ENCODE peak calls at places on chromosomes 7 and 10, in nine cellular contexts. X is NCI-H446 treated with DMSO at 0.1 percent for 48 hours, U is esophagus squamous epithelium, J is memory B cell, D is right lobe of liver, I is foreskin melanocyte, A is BJ, R is NCI-H1417, N is fibroblast of pulmonary artery. T is an unnamed sample.

GRCh38 chr10:30553018-30553624 is 76.4 kb downstream of the LYZL2 start:
- DNase-seq in X (no peak), U (no peak), J (no peak), D (no peak), I (no peak), A (no peak), R (no peak), N (peak), T (no peak)

GRCh38 chr7:28002638-28003037 is 178.0 kb downstream of the JAZF1 start:
- DNase-seq in X (no peak), U (no peak), J (no peak), D (no peak), I (no peak), A (no peak), R (no peak), N (peak), T (no peak)

GRCh38 chr7:143205560-143206293 is 16.1 kb upstream of the TAS2R40 start:
- DNase-seq in X (no peak), U (no peak), J (peak), D (no peak), I (no peak), A (no peak), R (no peak), N (peak), T (no peak)

GRCh38 chr10:74888947-74889661 is 62.7 kb downstream of the KAT6B start:
- DNase-seq in X (peak), U (no peak), J (no peak), D (no peak), I (no peak), A (no peak), R (peak), N (no peak), T (no peak)

GRCh38 chr7:127938588-127938987 is 92.6 kb downstream of the LRRC4 start:
- DNase-seq in X (no peak), U (no peak), J (no peak), D (no peak), I (peak), A (peak), R (no peak), N (peak), T (no peak)

GRCh38 chr10:14772399-14772798 is 2.3 kb downstream of the FAM107B start:
- DNase-seq in X (no peak), U (no peak), J (no peak), D (no peak), I (no peak), A (no peak), R (no peak), N (peak), T (no peak)

GRCh38 chr10:123579675-123580074 is 86.5 kb upstream of the GPR26 start:
- DNase-seq in X (no peak), U (no peak), J (no peak), D (no peak), I (no peak), A (no peak), R (no peak), N (no peak), T (no peak)

GRCh38 chr7:151245360-151246160 is 2.9 kb downstream of the SMARCD3 start:
- DNase-seq in X (no peak), U (no peak), J (peak), D (peak), I (no peak), A (no peak), R (peak), N (no peak), T (peak)

GRCh38 chr7:4799508-4800268 is 24.3 kb downstream of the AP5Z1 start:
- DNase-seq in X (no peak), U (no peak), J (no peak), D (no peak), I (no peak), A (no peak), R (no peak), N (no peak), T (no peak)

GRCh38 chr10:103843854-103844567 is 11.4 kb downstream of the SH3PXD2A start:
- DNase-seq in X (no peak), U (no peak), J (no peak), D (no peak), I (no peak), A (peak), R (no peak), N (no peak), T (no peak)

GRCh38 chr7:157684157-157684595 is 347.4 kb downstream of the DNAJB6 start:
- DNase-seq in X (no peak), U (no peak), J (no peak), D (no peak), I (no peak), A (no peak), R (no peak), N (no peak), T (peak)

GRCh38 chr7:7681936-7682329 is 36.5 kb downstream of the RPA3 start:
- DNase-seq in X (no peak), U (no peak), J (no peak), D (no peak), I (no peak), A (no peak), R (no peak), N (no peak), T (no peak)

GRCh38 chr10:70537398-70538194 is 59.0 kb downstream of the PALD1 start:
- DNase-seq in X (no peak), U (no peak), J (no peak), D (no peak), I (no peak), A (no peak), R (peak), N (no peak), T (peak)

GRCh38 chr7:114047889-114048288 is 129.1 kb upstream of the PPP1R3A start:
- DNase-seq in X (no peak), U (no peak), J (no peak), D (no peak), I (peak), A (no peak), R (no peak), N (peak), T (no peak)

GRCh38 chr10:100670828-100671479 is 74.4 kb upstream of the PAX2 start:
- DNase-seq in X (no peak), U (no peak), J (peak), D (no peak), I (no peak), A (no peak), R (peak), N (no peak), T (no peak)

GRCh38 chr7:144907577-144907976 is 71.7 kb upstream of the TPK1 start:
- DNase-seq in X (no peak), U (no peak), J (no peak), D (no peak), I (no peak), A (no peak), R (no peak), N (no peak), T (no peak)

GRCh38 chr10:89337493-89337892 is 9.7 kb downstream of the IFIT3 start:
- DNase-seq in X (no peak), U (no peak), J (no peak), D (no peak), I (no peak), A (no peak), R (no peak), N (peak), T (no peak)

GRCh38 chr7:44308741-44309270 is 16.6 kb downstream of the CAMK2B start:
- DNase-seq in X (no peak), U (no peak), J (no peak), D (no peak), I (no peak), A (no peak), R (no peak), N (no peak), T (no peak)

GRCh38 chr10:131094406-131095108 is 217.0 kb downstream of the TCERG1L start:
- DNase-seq in X (no peak), U (no peak), J (no peak), D (no peak), I (peak), A (no peak), R (peak), N (no peak), T (no peak)

GRCh38 chr10:58219875-58220274 is 47.8 kb downstream of the IPMK start:
- DNase-seq in X (no peak), U (no peak), J (no peak), D (no peak), I (no peak), A (no peak), R (no peak), N (no peak), T (no peak)

GRCh38 chr7:31782411-31782991 is 95.5 kb downstream of the PPP1R17 start:
- DNase-seq in X (peak), U (no peak), J (no peak), D (no peak), I (peak), A (no peak), R (peak), N (peak), T (no peak)

GRCh38 chr7:34080513-34080912 is 175.2 kb downstream of the BMPER start:
- DNase-seq in X (no peak), U (no peak), J (no peak), D (no peak), I (no peak), A (peak), R (no peak), N (no peak), T (no peak)

GRCh38 chr10:21528452-21529235 is 3.2 kb upstream of the SKIDA1 start:
- DNase-seq in X (peak), U (no peak), J (no peak), D (no peak), I (peak), A (no peak), R (peak), N (no peak), T (no peak)

GRCh38 chr10:17200885-17201164 is 647 bp downstream of the TRDMT1 start:
- DNase-seq in X (no peak), U (no peak), J (no peak), D (no peak), I (peak), A (no peak), R (peak), N (peak), T (no peak)

GRCh38 chr10:85791846-85792532 is 574.6 kb downstream of the GRID1 start:
- DNase-seq in X (no peak), U (no peak), J (no peak), D (no peak), I (no peak), A (no peak), R (no peak), N (peak), T (no peak)

GRCh38 chr10:124640538-124641231 is 103.5 kb downstream of the FAM53B start:
- DNase-seq in X (no peak), U (no peak), J (no peak), D (no peak), I (no peak), A (no peak), R (no peak), N (no peak), T (no peak)

GRCh38 chr7:112160771-112161150 is 45.4 kb downstream of the DOCK4 start:
- DNase-seq in X (no peak), U (no peak), J (no peak), D (no peak), I (no peak), A (no peak), R (peak), N (no peak), T (no peak)

GRCh38 chr7:84025332-84025927 is 169.2 kb downstream of the SEMA3A start:
- DNase-seq in X (peak), U (no peak), J (no peak), D (no peak), I (peak), A (peak), R (no peak), N (peak), T (no peak)